ENCODE peak calls at places on chromosomes 12 and 14, in seven cellular contexts. G, R, T, H, D, P and I are unnamed samples.

GRCh38 chr14:34873591-34874385 is 1.4 kb downstream of the BAZ1A start:
- DNase-seq in G (peak; percentile 36), R (peak; percentile 89), T (peak; percentile 86), H (peak; percentile 96), D (no peak), P (peak; percentile 78), I (peak; percentile 87)

GRCh38 chr14:21346532-21347135 is 37.2 kb downstream of the SUPT16H start:
- DNase-seq in G (no peak), R (no peak), T (no peak), H (no peak), D (peak; percentile 39), P (no peak), I (no peak)

GRCh38 chr14:101475468-101476257 is 85.6 kb upstream of the DIO3 start:
- DNase-seq in G (peak; percentile 19), R (peak; percentile 67), T (no peak), H (no peak), D (peak; percentile 15), P (peak; percentile 64), I (peak; percentile 84)

GRCh38 chr12:67647547-67648305 is 819 bp upstream of the DYRK2 start:
- DNase-seq in G (peak; percentile 92), R (peak; percentile 86), T (peak; percentile 83), H (peak; percentile 58), D (peak; percentile 57), P (peak; percentile 81), I (peak; percentile 93)

GRCh38 chr12:97386133-97386581 is 76.4 kb upstream of the RMST start:
- DNase-seq in G (no peak), R (peak; percentile 7), T (no peak), H (no peak), D (no peak), P (peak; percentile 12), I (no peak)

GRCh38 chr14:61891251-61891650 is 129.0 kb downstream of the SNAPC1 start:
- DNase-seq in G (no peak), R (no peak), T (no peak), H (no peak), D (no peak), P (no peak), I (no peak)

GRCh38 chr12:76240281-76240680 is 107.9 kb downstream of the BBS10 start:
- DNase-seq in G (no peak), R (no peak), T (no peak), H (no peak), D (no peak), P (no peak), I (no peak)

GRCh38 chr12:93297032-93297431 is 80.7 kb upstream of the NUDT4 start:
- DNase-seq in G (no peak), R (no peak), T (no peak), H (no peak), D (no peak), P (no peak), I (no peak)

GRCh38 chr12:49044660-49045059 is 15.9 kb downstream of the KMT2D start:
- DNase-seq in G (no peak), R (no peak), T (no peak), H (no peak), D (no peak), P (no peak), I (no peak)

GRCh38 chr12:27488479-27488878 is 35.5 kb upstream of the PPFIBP1 start:
- DNase-seq in G (no peak), R (no peak), T (no peak), H (no peak), D (no peak), P (no peak), I (no peak)

GRCh38 chr14:30608533-30609006 is 13.5 kb upstream of the SCFD1 start:
- DNase-seq in G (no peak), R (no peak), T (no peak), H (no peak), D (no peak), P (peak; percentile 32), I (no peak)

GRCh38 chr14:36478782-36479181 is 41.2 kb downstream of the NKX2-1 start:
- DNase-seq in G (no peak), R (no peak), T (no peak), H (no peak), D (no peak), P (no peak), I (no peak)

GRCh38 chr14:105538481-105539049 is 12.2 kb downstream of the TMEM121 start:
- DNase-seq in G (no peak), R (no peak), T (no peak), H (no peak), D (no peak), P (no peak), I (no peak)

GRCh38 chr12:69929531-69929930 is 104.5 kb downstream of the MYRFL start:
- DNase-seq in G (no peak), R (no peak), T (no peak), H (no peak), D (no peak), P (no peak), I (no peak)

DNA sequence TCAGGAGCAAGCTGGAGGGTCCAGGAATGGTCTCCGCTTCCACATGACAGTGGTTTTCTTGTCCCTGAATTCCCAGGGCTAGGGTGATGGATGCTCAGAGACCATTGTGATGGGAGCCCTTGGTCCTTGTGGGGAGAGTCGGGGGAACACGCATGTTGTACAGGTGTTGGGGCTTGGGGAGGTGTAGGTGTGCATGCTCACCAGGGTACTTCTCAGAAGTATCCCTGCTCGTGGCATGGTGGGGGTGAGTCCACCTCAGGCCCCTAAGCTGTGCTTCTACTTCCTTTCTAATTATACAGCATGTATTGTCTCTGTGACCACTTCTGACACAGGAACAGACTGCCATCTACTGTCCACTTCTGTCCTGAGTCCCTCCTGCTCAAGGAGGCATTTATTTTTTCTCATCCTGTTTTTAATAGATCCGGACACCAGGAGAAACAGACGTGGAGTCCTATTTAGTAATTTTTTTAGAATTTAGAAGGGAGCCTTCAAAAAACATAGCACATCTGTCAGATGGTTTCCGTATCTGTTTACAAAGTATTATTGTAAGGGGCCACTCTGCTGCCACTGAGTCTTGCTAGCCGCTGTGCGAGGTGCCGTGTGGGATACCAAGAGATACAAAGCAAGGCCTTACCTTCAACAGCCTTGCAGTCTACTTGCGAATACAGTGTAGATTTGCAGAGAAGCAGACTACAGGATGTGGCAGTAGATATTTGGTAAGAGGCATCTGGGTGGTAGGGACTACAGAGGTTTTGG is 10.5 kb downstream of the NTF3 start:
- DNase-seq in G (no peak), R (no peak), T (no peak), H (no peak), D (no peak), P (peak; percentile 30), I (no peak)
- TF ChIP-seq CTCF in G (peak; percentile 79), R (peak; percentile 52), T (peak; percentile 84), H (no peak), D (peak; percentile 57), P (peak; percentile 47), I (peak; percentile 72)

GRCh38 chr12:71415336-71416231 is 24.0 kb upstream of the LGR5 start:
- DNase-seq in G (peak; percentile 41), R (peak; percentile 31), T (no peak), H (no peak), D (peak; percentile 20), P (no peak), I (no peak)

GRCh38 chr12:71411635-71412034 is 28.0 kb upstream of the LGR5 start:
- DNase-seq in G (no peak), R (no peak), T (no peak), H (no peak), D (no peak), P (no peak), I (no peak)

GRCh38 chr12:71405884-71406283 is 33.7 kb upstream of the LGR5 start:
- DNase-seq in G (no peak), R (no peak), T (no peak), H (no peak), D (no peak), P (no peak), I (no peak)

GRCh38 chr12:71407732-71408131 is 31.9 kb upstream of the LGR5 start:
- DNase-seq in G (no peak), R (no peak), T (no peak), H (no peak), D (no peak), P (no peak), I (no peak)

GRCh38 chr12:71410844-71411243 is 28.8 kb upstream of the LGR5 start:
- DNase-seq in G (no peak), R (no peak), T (no peak), H (no peak), D (no peak), P (no peak), I (no peak)
- TF ChIP-seq CTCF in G (no peak), R (no peak), T (no peak), H (no peak), D (no peak), P (no peak), I (no peak)

GRCh38 chr12:59425798-59426197 is 170.0 kb upstream of the SLC16A7 start:
- DNase-seq in G (no peak), R (no peak), T (no peak), H (no peak), D (no peak), P (no peak), I (no peak)

GRCh38 chr12:59429766-59430165 is 166.1 kb upstream of the SLC16A7 start:
- DNase-seq in G (no peak), R (no peak), T (no peak), H (no peak), D (peak; percentile 16), P (no peak), I (no peak)

GRCh38 chr12:59432057-59432456 is 163.8 kb upstream of the SLC16A7 start:
- DNase-seq in G (no peak), R (no peak), T (no peak), H (no peak), D (no peak), P (no peak), I (no peak)

DNA sequence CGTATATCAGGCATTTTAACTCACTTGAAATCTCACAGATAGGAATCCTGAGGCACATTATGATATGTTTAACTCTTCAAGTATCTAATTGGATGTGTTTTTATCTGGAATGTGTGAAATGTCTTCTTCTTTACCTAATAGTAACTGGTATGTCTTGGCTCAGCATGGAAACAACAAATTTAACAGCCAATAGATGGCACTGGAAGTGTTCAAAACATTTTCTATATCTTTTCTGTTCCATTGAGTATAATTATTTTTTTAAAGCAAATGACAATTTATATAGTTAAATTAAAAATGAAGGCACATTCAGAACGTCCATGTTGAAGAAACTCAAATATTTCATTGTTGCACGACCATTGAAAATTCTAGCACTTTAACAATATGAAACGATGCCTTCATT is 164.6 kb upstream of the SLC16A7 start:
- DNase-seq in G (no peak), R (no peak), T (no peak), H (no peak), D (no peak), P (no peak), I (no peak)
- TF ChIP-seq CTCF in G (peak; percentile 27), R (peak; percentile 29), T (peak; percentile 36), H (peak; percentile 27), D (peak; percentile 29), P (no peak), I (peak; percentile 59)

GRCh38 chr14:58572092-58572853 is 65.5 kb upstream of the DACT1 start:
- DNase-seq in G (no peak), R (no peak), T (no peak), H (no peak), D (peak; percentile 47), P (no peak), I (no peak)

GRCh38 chr14:58571256-58571655 is 66.5 kb upstream of the DACT1 start:
- DNase-seq in G (no peak), R (no peak), T (no peak), H (no peak), D (no peak), P (no peak), I (no peak)

DNA sequence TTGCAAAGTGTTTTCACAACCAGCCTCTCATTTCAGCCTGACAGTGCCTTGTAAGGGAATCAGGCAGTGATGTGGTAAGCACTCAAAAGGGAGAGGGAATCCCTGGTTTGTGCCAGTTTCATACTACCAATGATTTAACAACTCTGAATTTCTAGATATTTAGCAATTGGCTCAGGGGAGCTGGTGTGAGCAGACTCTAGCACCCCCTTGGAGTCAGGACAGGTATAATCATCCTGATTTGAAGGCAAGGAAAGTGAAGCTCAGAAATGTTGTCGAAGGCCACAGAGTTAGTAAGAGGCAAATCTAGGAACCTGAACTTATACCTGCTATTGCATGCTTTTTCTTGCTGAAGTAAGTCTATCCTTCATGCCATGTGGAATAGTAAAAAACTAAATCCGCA is 63.1 kb upstream of the DACT1 start:
- DNase-seq in G (no peak), R (no peak), T (no peak), H (no peak), D (no peak), P (no peak), I (no peak)
- TF ChIP-seq CTCF in G (peak; percentile 53), R (no peak), T (no peak), H (no peak), D (peak; percentile 10), P (no peak), I (peak; percentile 19)